ENCODE peak calls at places on chromosomes 13 and 19, in nine cellular contexts. V is heart right ventricle; X is CD8-positive, alpha-beta T cell; S is PC-3; K is testis; P is breast epithelium; A is heart left ventricle; H is body of pancreas; R is uterus. I is an unnamed sample.
A peak's percentile ranks its signal among the peaks of the same experiment; 100 is the strongest.

GRCh38 chr13:20125129-20125782 is 35.6 kb downstream of the GJA3 start:
- DNase-seq in V (no peak), X (no peak), S (peak; percentile 59), K (no peak), P (no peak), A (no peak), H (no peak), R (no peak), I (no peak)

GRCh38 chr19:12034610-12035009 is 869 bp downstream of the ZNF433 start:
- DNase-seq in V (no peak), X (no peak), S (peak; percentile 18), K (no peak), P (no peak), A (no peak), H (peak; percentile 6), R (no peak), I (no peak)

GRCh38 chr19:34881982-34882381 is 44.7 kb upstream of the ZNF30 start:
- DNase-seq in V (no peak), X (no peak), S (peak; percentile 55), K (no peak), P (no peak), A (no peak), H (no peak), R (no peak), I (no peak)

GRCh38 chr19:33249740-33250366 is 24.2 kb upstream of the SLC7A10 start:
- DNase-seq in V (no peak), X (no peak), S (no peak), K (no peak), P (no peak), A (no peak), H (no peak), R (no peak), I (no peak)

GRCh38 chr19:7833225-7834156 is 3.5 kb downstream of the EVI5L start:
- DNase-seq in V (peak; percentile 77), X (no peak), S (peak; percentile 90), K (peak; percentile 86), P (no peak), A (peak; percentile 81), H (peak; percentile 75), R (no peak), I (no peak)

GRCh38 chr19:42201489-42202289 is 15.8 kb downstream of the DEDD2 start:
- DNase-seq in V (no peak), X (no peak), S (no peak), K (no peak), P (no peak), A (peak; percentile 80), H (peak; percentile 63), R (no peak), I (no peak)

GRCh38 chr13:91097269-91097668 is 250.2 kb upstream of the MIR17HG start:
- DNase-seq in V (no peak), X (no peak), S (no peak), K (no peak), P (no peak), A (no peak), H (no peak), R (no peak), I (no peak)

GRCh38 chr13:79678100-79678499 is 197.1 kb downstream of the NDFIP2 start:
- DNase-seq in V (no peak), X (no peak), S (peak; percentile 38), K (no peak), P (no peak), A (no peak), H (no peak), R (no peak), I (no peak)

GRCh38 chr19:47658431-47659383 is 49.8 kb downstream of the BICRA start:
- DNase-seq in V (no peak), X (no peak), S (no peak), K (no peak), P (no peak), A (no peak), H (no peak), R (no peak), I (peak; percentile 38)

GRCh38 chr19:6568816-6569215 is 22.1 kb downstream of the CD70 start:
- DNase-seq in V (no peak), X (no peak), S (no peak), K (no peak), P (no peak), A (no peak), H (no peak), R (no peak), I (no peak)

GRCh38 chr19:46932346-46932745 is 71.5 kb downstream of the ARHGAP35 start:
- DNase-seq in V (no peak), X (no peak), S (peak; percentile 73), K (no peak), P (no peak), A (no peak), H (no peak), R (no peak), I (peak; percentile 17)

GRCh38 chr19:6765738-6766356 is 1.4 kb downstream of the SH2D3A start:
- DNase-seq in V (no peak), X (no peak), S (peak; percentile 99), K (no peak), P (peak; percentile 97), A (no peak), H (peak; percentile 98), R (no peak), I (peak; percentile 91)

GRCh38 chr19:2269244-2270156 is 12.5 kb downstream of the PEAK3 start:
- DNase-seq in V (peak; percentile 99), X (peak; percentile 99), S (peak; percentile 91), K (peak; percentile 98), P (peak; percentile 98), A (peak; percentile 100), H (peak; percentile 98), R (peak; percentile 99), I (peak; percentile 98)

GRCh38 chr13:73325351-73326214 is 266.8 kb downstream of the KLF5 start:
- DNase-seq in V (no peak), X (no peak), S (peak; percentile 81), K (no peak), P (no peak), A (no peak), H (peak; percentile 40), R (no peak), I (peak; percentile 78)

GRCh38 chr19:2491130-2491801 is 15.3 kb downstream of the GADD45B start:
- DNase-seq in V (no peak), X (no peak), S (peak; percentile 93), K (no peak), P (peak; percentile 64), A (no peak), H (peak; percentile 96), R (no peak), I (no peak)

GRCh38 chr13:98517576-98518310 is 59.2 kb downstream of the STK24 start:
- DNase-seq in V (no peak), X (no peak), S (no peak), K (no peak), P (no peak), A (no peak), H (no peak), R (no peak), I (no peak)

DNA sequence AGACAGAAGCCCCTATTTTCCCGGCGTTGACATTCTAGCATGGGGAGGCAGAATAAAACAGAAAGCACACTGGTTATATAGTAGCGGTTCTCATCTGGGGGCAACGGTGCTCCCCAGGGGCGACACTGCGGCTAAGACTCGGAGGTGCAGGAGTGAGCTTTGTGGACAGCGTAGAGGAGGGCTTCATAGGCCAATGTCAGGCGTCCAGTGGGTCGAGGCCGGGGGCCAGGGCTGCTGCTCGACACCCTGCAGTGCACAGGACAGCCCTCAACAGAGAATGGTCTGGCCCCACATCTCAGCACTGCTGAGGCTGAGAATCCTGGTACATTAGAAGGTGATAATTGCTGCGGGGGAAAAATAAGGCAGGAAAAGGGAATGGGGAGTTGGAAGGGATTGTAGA is 1.5 kb downstream of the ZNF628 start:
- DNase-seq in V (no peak), X (no peak), S (no peak), K (no peak), P (no peak), A (no peak), H (no peak), R (no peak), I (no peak)
- H3K4me3 ChIP-seq in V (peak overlapping the region; percentile 69), X (no peak overlapping the region), S (peak overlapping the region; percentile 76), K (peak overlapping the region; percentile 71), P (no peak overlapping the region), A (peak overlapping the region; percentile 71), H (no peak overlapping the region), R (no peak overlapping the region), I (peak overlapping the region; percentile 47)

DNA sequence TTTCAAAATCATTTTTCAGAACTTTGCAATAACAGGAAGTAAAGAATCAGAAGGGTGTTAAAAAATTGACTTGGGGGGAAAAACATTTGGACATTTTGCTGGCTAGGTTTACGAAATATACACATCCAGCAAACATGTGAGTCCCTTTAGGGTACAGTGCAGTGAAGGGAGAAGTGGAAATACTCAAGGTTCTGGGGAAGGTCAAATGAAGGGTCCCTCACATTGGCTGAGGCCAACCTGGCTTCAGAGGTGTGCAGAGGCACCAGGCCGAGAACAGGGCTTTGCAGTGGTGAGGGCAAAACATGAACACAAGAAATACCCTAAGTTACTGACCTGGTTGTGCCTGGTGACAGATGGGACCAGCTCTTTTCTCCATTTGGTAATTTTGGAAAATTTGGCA is 1.6 kb upstream of the UPF3A start:
- DNase-seq in V (no peak), X (no peak), S (no peak), K (no peak), P (no peak), A (no peak), H (no peak), R (no peak), I (no peak)
- H3K4me1 ChIP-seq in V (peaks cover 15% of the 10 kb centered on the region), X (peaks cover 47% of the 10 kb centered on the region), S (peaks cover 13% of the 10 kb centered on the region), K (peaks cover 6% of the 10 kb centered on the region), P (peaks cover 8% of the 10 kb centered on the region), A (peaks cover 32% of the 10 kb centered on the region), H (peaks cover 32% of the 10 kb centered on the region), R (peaks cover 7% of the 10 kb centered on the region), I (peaks cover 14% of the 10 kb centered on the region)

GRCh38 chr13:39676315-39676876 is 20.9 kb downstream of the COG6 start:
- DNase-seq in V (no peak), X (no peak), S (peak; percentile 67), K (peak; percentile 46), P (no peak), A (no peak), H (peak; percentile 19), R (no peak), I (peak; percentile 29)
- TF ChIP-seq CTCF in V (peak; percentile 14), X (peak; percentile 81), S (peak; percentile 58), K (no peak), P (peak; percentile 44), A (peak; percentile 59), H (no peak), R (peak; percentile 37), I (peak; percentile 38)

DNA sequence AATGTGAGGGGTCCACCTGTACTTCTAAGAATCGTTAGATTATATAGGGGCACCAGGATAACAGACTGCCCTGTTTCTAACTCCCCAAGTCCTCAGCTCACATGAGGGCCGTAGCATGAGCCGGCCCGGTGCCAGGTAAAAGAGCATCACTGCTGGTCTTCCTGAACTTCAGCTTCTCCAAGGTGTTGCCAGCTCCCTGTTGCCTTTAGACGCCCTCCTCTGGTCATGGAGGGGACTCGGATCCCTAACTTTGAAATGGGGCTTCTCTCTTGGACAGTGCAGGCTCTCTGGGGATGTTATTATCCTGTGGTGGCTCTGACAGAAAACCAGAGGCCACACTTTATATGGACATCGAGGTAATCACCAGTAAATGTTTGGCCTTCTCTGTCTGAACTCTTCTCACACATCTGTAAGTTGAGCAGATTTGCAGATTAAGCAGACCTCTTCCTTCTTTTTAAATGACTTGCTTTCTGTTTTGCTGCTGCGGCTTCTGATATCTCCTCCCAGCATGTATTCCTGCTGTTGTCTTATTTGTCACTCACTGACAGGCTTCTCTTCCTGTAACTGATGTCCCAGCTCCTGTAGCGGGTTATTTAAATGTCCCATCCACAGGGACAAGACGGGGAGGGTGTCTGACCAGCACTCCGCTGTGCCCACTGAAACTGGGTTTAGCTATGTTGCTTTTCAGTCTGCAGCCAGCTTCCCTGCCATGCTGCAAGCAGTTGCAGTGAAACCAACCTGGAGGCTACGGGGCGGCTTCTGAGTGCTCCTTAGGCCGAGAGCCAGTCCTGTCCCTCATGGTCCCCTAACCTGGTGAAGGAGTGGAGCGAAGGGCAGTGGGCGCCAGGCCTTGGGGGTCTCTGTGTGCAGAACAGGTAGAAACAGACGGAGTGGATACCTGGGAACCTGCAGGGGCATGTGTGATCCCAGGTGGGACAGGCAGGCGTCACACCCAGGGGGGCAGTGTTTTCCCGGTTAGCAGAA is 39.2 kb downstream of the TSSK6 start:
- DNase-seq in V (no peak), X (no peak), S (peak; percentile 36), K (no peak), P (no peak), A (no peak), H (no peak), R (no peak), I (peak; percentile 38)
- H3K4me3 ChIP-seq in V (no peak overlapping the region), X (no peak overlapping the region), S (no peak overlapping the region), K (no peak overlapping the region), P (no peak overlapping the region), A (no peak overlapping the region), H (no peak overlapping the region), R (no peak overlapping the region), I (no peak overlapping the region)